ENCODE peak calls at places on chromosome 21, in five cellular contexts. U, A, C, N and V are unnamed samples. For H3K36me3, the result is how much of the 10 kb centered on the place peaks cover.

GRCh38 chr21:31408306-31409088 is 64.4 kb upstream of the TIAM1 start:
- DNase-seq in U (no peak), A (no peak), C (no peak), N (no peak), V (no peak)

GRCh38 chr21:41894511-41894910 is 15.4 kb upstream of the PRDM15 start:
- DNase-seq in U (no peak), A (no peak), C (no peak), N (no peak), V (no peak)

GRCh38 chr21:23939369-23940065 is 1667.8 kb downstream of the MRPL39 start:
- DNase-seq in U (no peak), A (no peak), C (no peak), N (no peak), V (no peak)

GRCh38 chr21:33840771-33841170 is 74.8 kb downstream of the ATP5PO start:
- DNase-seq in U (no peak), A (no peak), C (peak), N (no peak), V (no peak)

GRCh38 chr21:14616303-14617039 is 70.4 kb upstream of the SAMSN1 start:
- DNase-seq in U (no peak), A (peak), C (no peak), N (no peak), V (no peak)

GRCh38 chr21:35219719-35220118 is 170.6 kb upstream of the RUNX1 start:
- DNase-seq in U (no peak), A (no peak), C (no peak), N (no peak), V (no peak)

GRCh38 chr21:42581676-42582371 is 68.2 kb downstream of the SLC37A1 start:
- DNase-seq in U (no peak), A (no peak), C (no peak), N (no peak), V (no peak)

GRCh38 chr21:40795313-40795712 is 51.6 kb downstream of the DSCAM start:
- DNase-seq in U (no peak), A (no peak), C (no peak), N (no peak), V (no peak)

GRCh38 chr21:29102791-29103257 is 27.6 kb upstream of the MAP3K7CL start:
- DNase-seq in U (no peak), A (no peak), C (peak), N (no peak), V (no peak)

GRCh38 chr21:42466700-42467612 is 29.1 kb downstream of the RSPH1 start:
- DNase-seq in U (peak), A (peak), C (peak), N (peak), V (peak)

GRCh38 chr21:32172106-32172505 is 106.7 kb downstream of the MIS18A start:
- DNase-seq in U (no peak), A (no peak), C (no peak), N (no peak), V (no peak)

GRCh38 chr21:27480841-27481261 is 514.0 kb upstream of the ADAMTS5 start:
- DNase-seq in U (no peak), A (no peak), C (peak), N (no peak), V (no peak)

GRCh38 chr21:42164064-42164789 is 54.7 kb upstream of the ABCG1 start:
- DNase-seq in U (peak), A (peak), C (no peak), N (peak), V (peak)

GRCh38 chr21:42655797-42656770 is 2.7 kb downstream of the PDE9A start:
- DNase-seq in U (peak), A (peak), C (no peak), N (no peak), V (no peak)

GRCh38 chr21:33403128-33403785 is at the start of gene IFNGR2:
- DNase-seq in U (peak), A (peak), C (no peak), N (no peak), V (peak)

GRCh38 chr21:46648539-46648938 is 13.1 kb downstream of the PRMT2 start:
- DNase-seq in U (no peak), A (no peak), C (no peak), N (no peak), V (no peak)

GRCh38 chr21:46646541-46647154 is 11.2 kb downstream of the PRMT2 start:
- DNase-seq in U (no peak), A (no peak), C (no peak), N (no peak), V (peak)

GRCh38 chr21:46651121-46651520 is 15.6 kb downstream of the PRMT2 start:
- DNase-seq in U (no peak), A (no peak), C (no peak), N (no peak), V (no peak)

GRCh38 chr21:46650476-46651098 is 15.1 kb downstream of the PRMT2 start:
- DNase-seq in U (no peak), A (no peak), C (no peak), N (no peak), V (no peak)

DNA sequence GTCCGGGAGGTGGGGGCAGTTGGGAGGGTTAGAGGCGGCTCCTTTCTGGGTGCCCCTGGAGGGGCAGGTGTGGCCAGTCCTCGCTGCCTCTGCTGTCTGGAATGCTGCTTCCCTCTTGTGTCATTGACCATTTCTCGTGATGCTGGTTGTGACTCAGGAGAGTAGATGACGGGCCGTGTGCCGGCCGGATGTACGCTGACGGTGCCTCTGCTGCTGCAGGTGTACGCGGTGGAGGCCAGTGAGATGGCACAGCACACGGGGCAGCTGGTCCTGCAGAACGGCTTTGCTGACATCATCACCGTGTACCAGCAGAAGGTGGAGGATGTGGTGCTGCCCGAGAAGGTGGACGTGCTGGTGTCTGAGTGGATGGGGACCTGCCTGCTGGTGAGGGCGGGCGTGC is 13.9 kb downstream of the PRMT2 start:
- DNase-seq in U (no peak), A (no peak), C (no peak), N (no peak), V (no peak)
- H3K36me3 ChIP-seq in U (under half), A (under half), C (under half), N (under half), V (half or more)

GRCh38 chr21:37006521-37007291 is at the start of gene RIPPLY3:
- DNase-seq in U (peak), A (peak), C (peak), N (no peak), V (peak)
- TF ChIP-seq EZH2 in U (peak), A (peak), C (no peak), N (no peak), V (no peak)

GRCh38 chr21:45580181-45580575 is 37.9 kb upstream of the SLC19A1 start:
- DNase-seq in U (no peak), A (no peak), C (no peak), N (no peak), V (no peak)
- H3K4me3 ChIP-seq in U (no peak), A (no peak), C (no peak), N (no peak), V (no peak)

GRCh38 chr21:44067011-44067839 is 40.0 kb upstream of the PWP2 start:
- DNase-seq in U (no peak), A (no peak), C (no peak), N (no peak), V (peak)
- H3K36me3 ChIP-seq in U (under half), A (under half), C (under half), N (under half), V (under half)